ENCODE peak calls at places on chromosomes 7 and 10, in eight cellular contexts. One of them, this sample, is unnamed.
A peak's percentile ranks its signal among the peaks of the same experiment; 100 is the strongest.

GRCh38 chr7:7524121-7524520 is 11.6 kb downstream of the COL28A1 start:
- DNase-seq in effector memory CD8-positive, alpha-beta T cell: no peak
- DNase-seq in uterus: no peak
- DNase-seq in spleen: no peak
- DNase-seq in OCI-LY7: no peak
- DNase-seq in NCI-H2081: no peak
- DNase-seq in nephron progenitor cell: no peak
- DNase-seq in mucosa of gallbladder: no peak
- DNase-seq in this sample: no peak

GRCh38 chr10:6053816-6054581 is 8.2 kb downstream of the IL2RA start:
- DNase-seq in effector memory CD8-positive, alpha-beta T cell: no peak
- DNase-seq in uterus: peak; percentile 49
- DNase-seq in spleen: peak; percentile 81
- DNase-seq in OCI-LY7: no peak
- DNase-seq in NCI-H2081: no peak
- DNase-seq in nephron progenitor cell: peak; percentile 18
- DNase-seq in mucosa of gallbladder: peak; percentile 79
- DNase-seq in this sample: no peak

GRCh38 chr10:95906675-95907453 is 911 bp upstream of the CC2D2B start:
- DNase-seq in effector memory CD8-positive, alpha-beta T cell: peak; percentile 27
- DNase-seq in uterus: peak; percentile 45
- DNase-seq in spleen: peak; percentile 76
- DNase-seq in OCI-LY7: peak; percentile 37
- DNase-seq in NCI-H2081: no peak
- DNase-seq in nephron progenitor cell: peak; percentile 36
- DNase-seq in mucosa of gallbladder: peak; percentile 36
- DNase-seq in this sample: peak; percentile 54

GRCh38 chr7:10706875-10707493 is 266.7 kb upstream of the PHF14 start:
- DNase-seq in effector memory CD8-positive, alpha-beta T cell: no peak
- DNase-seq in uterus: no peak
- DNase-seq in spleen: no peak
- DNase-seq in OCI-LY7: peak; percentile 80
- DNase-seq in NCI-H2081: no peak
- DNase-seq in nephron progenitor cell: no peak
- DNase-seq in mucosa of gallbladder: no peak
- DNase-seq in this sample: no peak

GRCh38 chr7:44884553-44885393 is 557 bp downstream of the PURB start:
- DNase-seq in effector memory CD8-positive, alpha-beta T cell: peak; percentile 69
- DNase-seq in uterus: peak; percentile 40
- DNase-seq in spleen: peak; percentile 93
- DNase-seq in OCI-LY7: peak; percentile 64
- DNase-seq in NCI-H2081: peak; percentile 52
- DNase-seq in nephron progenitor cell: peak; percentile 66
- DNase-seq in mucosa of gallbladder: peak; percentile 31
- DNase-seq in this sample: peak; percentile 56

GRCh38 chr10:49109669-49110335 is 5.5 kb downstream of the VSTM4 start:
- DNase-seq in effector memory CD8-positive, alpha-beta T cell: no peak
- DNase-seq in uterus: peak; percentile 62
- DNase-seq in spleen: no peak
- DNase-seq in OCI-LY7: no peak
- DNase-seq in NCI-H2081: no peak
- DNase-seq in nephron progenitor cell: no peak
- DNase-seq in mucosa of gallbladder: peak; percentile 41
- DNase-seq in this sample: peak; percentile 49

GRCh38 chr10:48794074-48794473 is 109.4 kb downstream of the WDFY4 start:
- DNase-seq in effector memory CD8-positive, alpha-beta T cell: no peak
- DNase-seq in uterus: no peak
- DNase-seq in spleen: no peak
- DNase-seq in OCI-LY7: no peak
- DNase-seq in NCI-H2081: no peak
- DNase-seq in nephron progenitor cell: no peak
- DNase-seq in mucosa of gallbladder: no peak
- DNase-seq in this sample: no peak

GRCh38 chr10:51699145-51699474 is 285 bp downstream of the CSTF2T start:
- DNase-seq in effector memory CD8-positive, alpha-beta T cell: no peak
- DNase-seq in uterus: no peak
- DNase-seq in spleen: peak; percentile 84
- DNase-seq in OCI-LY7: no peak
- DNase-seq in NCI-H2081: no peak
- DNase-seq in nephron progenitor cell: no peak
- DNase-seq in mucosa of gallbladder: no peak
- DNase-seq in this sample: peak; percentile 12

GRCh38 chr7:81503321-81503720 is 266.5 kb downstream of the HGF start:
- DNase-seq in effector memory CD8-positive, alpha-beta T cell: no peak
- DNase-seq in uterus: no peak
- DNase-seq in spleen: no peak
- DNase-seq in OCI-LY7: no peak
- DNase-seq in NCI-H2081: no peak
- DNase-seq in nephron progenitor cell: no peak
- DNase-seq in mucosa of gallbladder: no peak
- DNase-seq in this sample: no peak

GRCh38 chr10:9238041-9238440 is 1183.6 kb downstream of the GATA3 start:
- DNase-seq in effector memory CD8-positive, alpha-beta T cell: no peak
- DNase-seq in uterus: no peak
- DNase-seq in spleen: no peak
- DNase-seq in OCI-LY7: no peak
- DNase-seq in NCI-H2081: no peak
- DNase-seq in nephron progenitor cell: no peak
- DNase-seq in mucosa of gallbladder: no peak
- DNase-seq in this sample: no peak

GRCh38 chr10:130175074-130175473 is 38.9 kb downstream of the GLRX3 start:
- DNase-seq in effector memory CD8-positive, alpha-beta T cell: no peak
- DNase-seq in uterus: no peak
- DNase-seq in spleen: no peak
- DNase-seq in OCI-LY7: no peak
- DNase-seq in NCI-H2081: no peak
- DNase-seq in nephron progenitor cell: no peak
- DNase-seq in mucosa of gallbladder: no peak
- DNase-seq in this sample: no peak

GRCh38 chr10:58457761-58458616 is 54.7 kb upstream of the BICC1 start:
- DNase-seq in effector memory CD8-positive, alpha-beta T cell: no peak
- DNase-seq in uterus: peak; percentile 77
- DNase-seq in spleen: no peak
- DNase-seq in OCI-LY7: no peak
- DNase-seq in NCI-H2081: no peak
- DNase-seq in nephron progenitor cell: no peak
- DNase-seq in mucosa of gallbladder: peak; percentile 50
- DNase-seq in this sample: no peak

GRCh38 chr7:94367940-94368339 is 26.8 kb upstream of the COL1A2 start:
- DNase-seq in effector memory CD8-positive, alpha-beta T cell: no peak
- DNase-seq in uterus: no peak
- DNase-seq in spleen: no peak
- DNase-seq in OCI-LY7: no peak
- DNase-seq in NCI-H2081: no peak
- DNase-seq in nephron progenitor cell: no peak
- DNase-seq in mucosa of gallbladder: no peak
- DNase-seq in this sample: no peak

GRCh38 chr7:20534543-20534942 is 80.9 kb upstream of the ABCB5 start:
- DNase-seq in effector memory CD8-positive, alpha-beta T cell: no peak
- DNase-seq in uterus: no peak
- DNase-seq in spleen: no peak
- DNase-seq in OCI-LY7: no peak
- DNase-seq in NCI-H2081: no peak
- DNase-seq in nephron progenitor cell: no peak
- DNase-seq in mucosa of gallbladder: no peak
- DNase-seq in this sample: no peak

GRCh38 chr7:9200666-9201065 is 767.3 kb downstream of the NXPH1 start:
- DNase-seq in effector memory CD8-positive, alpha-beta T cell: no peak
- DNase-seq in uterus: no peak
- DNase-seq in spleen: no peak
- DNase-seq in OCI-LY7: no peak
- DNase-seq in NCI-H2081: no peak
- DNase-seq in nephron progenitor cell: no peak
- DNase-seq in mucosa of gallbladder: no peak
- DNase-seq in this sample: no peak

GRCh38 chr7:16646427-16647081 is 573 bp downstream of the BZW2 start:
- DNase-seq in effector memory CD8-positive, alpha-beta T cell: no peak
- DNase-seq in uterus: no peak
- DNase-seq in spleen: no peak
- DNase-seq in OCI-LY7: peak; percentile 55
- DNase-seq in NCI-H2081: peak; percentile 11
- DNase-seq in nephron progenitor cell: no peak
- DNase-seq in mucosa of gallbladder: no peak
- DNase-seq in this sample: peak; percentile 33

GRCh38 chr7:52114509-52114908 is 797.9 kb upstream of the COBL start:
- DNase-seq in effector memory CD8-positive, alpha-beta T cell: no peak
- DNase-seq in uterus: no peak
- DNase-seq in spleen: no peak
- DNase-seq in OCI-LY7: no peak
- DNase-seq in NCI-H2081: no peak
- DNase-seq in nephron progenitor cell: no peak
- DNase-seq in mucosa of gallbladder: no peak
- DNase-seq in this sample: no peak

GRCh38 chr10:12056758-12057157 is 12.0 kb upstream of the DHTKD1 start:
- DNase-seq in effector memory CD8-positive, alpha-beta T cell: no peak
- DNase-seq in uterus: no peak
- DNase-seq in spleen: no peak
- DNase-seq in OCI-LY7: no peak
- DNase-seq in NCI-H2081: no peak
- DNase-seq in nephron progenitor cell: no peak
- DNase-seq in mucosa of gallbladder: no peak
- DNase-seq in this sample: no peak

GRCh38 chr7:128831178-128831993 is 1.2 kb downstream of the FLNC start:
- DNase-seq in effector memory CD8-positive, alpha-beta T cell: no peak
- DNase-seq in uterus: peak; percentile 78
- DNase-seq in spleen: peak; percentile 74
- DNase-seq in OCI-LY7: peak; percentile 13
- DNase-seq in NCI-H2081: no peak
- DNase-seq in nephron progenitor cell: peak; percentile 67
- DNase-seq in mucosa of gallbladder: no peak
- DNase-seq in this sample: peak; percentile 90

GRCh38 chr10:72612203-72612826 is 13.6 kb downstream of the MICU1 start:
- DNase-seq in effector memory CD8-positive, alpha-beta T cell: no peak
- DNase-seq in uterus: no peak
- DNase-seq in spleen: no peak
- DNase-seq in OCI-LY7: no peak
- DNase-seq in NCI-H2081: peak; percentile 68
- DNase-seq in nephron progenitor cell: no peak
- DNase-seq in mucosa of gallbladder: no peak
- DNase-seq in this sample: peak; percentile 68

GRCh38 chr10:132591166-132591971 is 53.8 kb downstream of the INPP5A start:
- DNase-seq in effector memory CD8-positive, alpha-beta T cell: no peak
- DNase-seq in uterus: no peak
- DNase-seq in spleen: no peak
- DNase-seq in OCI-LY7: no peak
- DNase-seq in NCI-H2081: no peak
- DNase-seq in nephron progenitor cell: no peak
- DNase-seq in mucosa of gallbladder: peak; percentile 45
- DNase-seq in this sample: no peak

GRCh38 chr10:27685686-27686085 is 59.9 kb downstream of the MKX start:
- DNase-seq in effector memory CD8-positive, alpha-beta T cell: no peak
- DNase-seq in uterus: no peak
- DNase-seq in spleen: no peak
- DNase-seq in OCI-LY7: no peak
- DNase-seq in NCI-H2081: no peak
- DNase-seq in nephron progenitor cell: no peak
- DNase-seq in mucosa of gallbladder: no peak
- DNase-seq in this sample: no peak

GRCh38 chr10:121771957-121772356 is 155.9 kb downstream of the ATE1 start:
- DNase-seq in effector memory CD8-positive, alpha-beta T cell: no peak
- DNase-seq in uterus: no peak
- DNase-seq in spleen: no peak
- DNase-seq in OCI-LY7: no peak
- DNase-seq in NCI-H2081: no peak
- DNase-seq in nephron progenitor cell: no peak
- DNase-seq in mucosa of gallbladder: no peak
- DNase-seq in this sample: no peak

GRCh38 chr7:2123360-2123759 is 109.4 kb downstream of the MAD1L1 start:
- DNase-seq in effector memory CD8-positive, alpha-beta T cell: no peak
- DNase-seq in uterus: no peak
- DNase-seq in spleen: no peak
- DNase-seq in OCI-LY7: no peak
- DNase-seq in NCI-H2081: peak; percentile 94
- DNase-seq in nephron progenitor cell: no peak
- DNase-seq in mucosa of gallbladder: peak; percentile 26
- DNase-seq in this sample: no peak

GRCh38 chr7:25860882-25861228 is 291.1 kb upstream of the NFE2L3 start:
- DNase-seq in effector memory CD8-positive, alpha-beta T cell: no peak
- DNase-seq in uterus: no peak
- DNase-seq in spleen: no peak
- DNase-seq in OCI-LY7: no peak
- DNase-seq in NCI-H2081: no peak
- DNase-seq in nephron progenitor cell: peak; percentile 25
- DNase-seq in mucosa of gallbladder: no peak
- DNase-seq in this sample: no peak

GRCh38 chr7:105759670-105760548 is 116.5 kb downstream of the ATXN7L1 start:
- DNase-seq in effector memory CD8-positive, alpha-beta T cell: no peak
- DNase-seq in uterus: peak; percentile 69
- DNase-seq in spleen: no peak
- DNase-seq in OCI-LY7: peak; percentile 33
- DNase-seq in NCI-H2081: peak; percentile 48
- DNase-seq in nephron progenitor cell: peak; percentile 24
- DNase-seq in mucosa of gallbladder: peak; percentile 41
- DNase-seq in this sample: peak; percentile 62

GRCh38 chr10:63665765-63666164 is 144.6 kb downstream of the REEP3 start:
- DNase-seq in effector memory CD8-positive, alpha-beta T cell: no peak
- DNase-seq in uterus: peak; percentile 76
- DNase-seq in spleen: no peak
- DNase-seq in OCI-LY7: no peak
- DNase-seq in NCI-H2081: no peak
- DNase-seq in nephron progenitor cell: no peak
- DNase-seq in mucosa of gallbladder: no peak
- DNase-seq in this sample: no peak

GRCh38 chr7:10802526-10802925 is 171.1 kb upstream of the PHF14 start:
- DNase-seq in effector memory CD8-positive, alpha-beta T cell: no peak
- DNase-seq in uterus: no peak
- DNase-seq in spleen: no peak
- DNase-seq in OCI-LY7: no peak
- DNase-seq in NCI-H2081: no peak
- DNase-seq in nephron progenitor cell: no peak
- DNase-seq in mucosa of gallbladder: no peak
- DNase-seq in this sample: no peak

GRCh38 chr10:69742928-69743602 is 58.6 kb upstream of the COL13A1 start:
- DNase-seq in effector memory CD8-positive, alpha-beta T cell: no peak
- DNase-seq in uterus: no peak
- DNase-seq in spleen: no peak
- DNase-seq in OCI-LY7: no peak
- DNase-seq in NCI-H2081: peak; percentile 0
- DNase-seq in nephron progenitor cell: peak; percentile 68
- DNase-seq in mucosa of gallbladder: no peak
- DNase-seq in this sample: peak; percentile 74

GRCh38 chr10:29026065-29026797 is 262.6 kb upstream of the LYZL1 start:
- DNase-seq in effector memory CD8-positive, alpha-beta T cell: no peak
- DNase-seq in uterus: no peak
- DNase-seq in spleen: no peak
- DNase-seq in OCI-LY7: no peak
- DNase-seq in NCI-H2081: no peak
- DNase-seq in nephron progenitor cell: no peak
- DNase-seq in mucosa of gallbladder: no peak
- DNase-seq in this sample: no peak

GRCh38 chr10:93813507-93814465 is 56.0 kb downstream of the LGI1 start:
- DNase-seq in effector memory CD8-positive, alpha-beta T cell: no peak
- DNase-seq in uterus: no peak
- DNase-seq in spleen: peak; percentile 78
- DNase-seq in OCI-LY7: peak; percentile 56
- DNase-seq in NCI-H2081: peak; percentile 39
- DNase-seq in nephron progenitor cell: peak; percentile 54
- DNase-seq in mucosa of gallbladder: peak; percentile 48
- DNase-seq in this sample: peak; percentile 77

GRCh38 chr7:108000875-108001758 is 1.8 kb downstream of the LAMB1 start:
- DNase-seq in effector memory CD8-positive, alpha-beta T cell: no peak
- DNase-seq in uterus: peak; percentile 51
- DNase-seq in spleen: no peak
- DNase-seq in OCI-LY7: no peak
- DNase-seq in NCI-H2081: no peak
- DNase-seq in nephron progenitor cell: peak; percentile 49
- DNase-seq in mucosa of gallbladder: no peak
- DNase-seq in this sample: peak; percentile 78